ENCODE peak calls at places on chromosome 1, in nine cellular contexts. T, S, B, M, Y, V, F, D and A are unnamed samples.

GRCh38 chr1:48495166-48495565 is 23.2 kb upstream of the SPATA6 start:
- DNase-seq in Y (no peak), D (no peak), V (no peak), B (no peak), M (no peak), F (no peak), T (no peak), S (no peak), A (no peak)

GRCh38 chr1:60989745-60990718 is 92.3 kb upstream of the NFIA start:
- DNase-seq in M (no peak), T (peak), S (no peak), V (no peak), F (no peak), D (peak), Y (no peak), B (peak), A (no peak)

GRCh38 chr1:31987231-31987630 is 26.4 kb upstream of the KHDRBS1 start:
- DNase-seq in S (no peak), F (peak), T (no peak), Y (no peak), V (no peak), B (no peak), D (no peak), M (no peak), A (no peak)

GRCh38 chr1:32394890-32395415 is 712 bp upstream of the BSDC1 start:
- DNase-seq in T (no peak), S (no peak), M (no peak), F (no peak), Y (no peak), D (no peak), V (no peak), B (no peak), A (peak)

GRCh38 chr1:151888972-151889570 is 20.2 kb downstream of the THEM4 start:
- DNase-seq in F (no peak), S (no peak), V (no peak), D (no peak), Y (no peak), B (no peak), M (no peak), T (no peak), A (no peak)

GRCh38 chr1:2606004-2606805 is 19.6 kb downstream of the PRXL2B start:
- DNase-seq in D (peak), M (no peak), Y (no peak), T (no peak), V (no peak), B (no peak), S (no peak), F (no peak), A (no peak)

GRCh38 chr1:111795401-111795800 is 39.7 kb downstream of the DDX20 start:
- DNase-seq in S (no peak), M (no peak), V (no peak), Y (no peak), D (no peak), T (no peak), B (no peak), F (no peak), A (no peak)

GRCh38 chr1:40274331-40274730 is 16.3 kb downstream of the ZMPSTE24 start:
- DNase-seq in B (no peak), T (no peak), S (no peak), V (no peak), M (no peak), D (no peak), F (no peak), Y (no peak), A (no peak)

GRCh38 chr1:158035014-158035413 is 41.6 kb downstream of the KIRREL1 start:
- DNase-seq in S (no peak), T (no peak), Y (no peak), D (no peak), F (no peak), M (no peak), B (no peak), V (no peak), A (no peak)